ENCODE peak calls at places on chromosomes 13 and 19, in seven cellular contexts. V is stomach, E is transverse colon, B is upper lobe of left lung, G is A549, N is ovary, O is HepG2. W is an unnamed sample. For H3K9me3, the result is how much of the 10 kb centered on the place peaks cover.

GRCh38 chr19:40717880-40718773 is 1.2 kb downstream of the ITPKC start:
- DNase-seq in V (no peak), E (peak), B (peak), G (peak), N (peak), O (peak), W (peak)

GRCh38 chr19:41967056-41967783 is 8.1 kb upstream of the RABAC1 start:
- DNase-seq in V (no peak), E (no peak), B (peak), G (no peak), N (no peak), O (no peak), W (no peak)

GRCh38 chr13:109680288-109680687 is 106.1 kb downstream of the IRS2 start:
- DNase-seq in V (no peak), E (no peak), B (no peak), G (no peak), N (no peak), O (no peak), W (no peak)

GRCh38 chr13:35961461-35962220 is 169.5 kb downstream of the DCLK1 start:
- DNase-seq in V (no peak), E (no peak), B (no peak), G (no peak), N (no peak), O (no peak), W (no peak)

GRCh38 chr13:73765651-73766384 is 368.4 kb downstream of the KLF12 start:
- DNase-seq in V (peak), E (peak), B (no peak), G (no peak), N (peak), O (peak), W (peak)

GRCh38 chr19:18790566-18791314 is at the start of gene COMP:
- DNase-seq in V (no peak), E (no peak), B (peak), G (no peak), N (no peak), O (no peak), W (no peak)

GRCh38 chr13:72505376-72505775 is 222.1 kb downstream of the MZT1 start:
- DNase-seq in V (no peak), E (no peak), B (no peak), G (no peak), N (no peak), O (no peak), W (no peak)

GRCh38 chr13:74246398-74246975 is 112.3 kb upstream of the KLF12 start:
- DNase-seq in V (no peak), E (no peak), B (no peak), G (no peak), N (no peak), O (no peak), W (no peak)

GRCh38 chr13:96858133-96858826 is 136.0 kb downstream of the OXGR1 start:
- DNase-seq in V (no peak), E (no peak), B (no peak), G (no peak), N (no peak), O (no peak), W (no peak)

GRCh38 chr19:34556500-34556899 is 74.9 kb downstream of the WTIP start:
- DNase-seq in V (no peak), E (peak), B (no peak), G (no peak), N (no peak), O (peak), W (no peak)

GRCh38 chr19:45125975-45126493 is 33.1 kb downstream of the PPP1R37 start:
- DNase-seq in V (peak), E (peak), B (no peak), G (peak), N (no peak), O (peak), W (no peak)

GRCh38 chr19:21483589-21484170 is 21.7 kb upstream of the ZNF429 start:
- DNase-seq in V (peak), E (peak), B (peak), G (no peak), N (peak), O (no peak), W (peak)

GRCh38 chr13:77702364-77702763 is 4.9 kb downstream of the SLAIN1 start:
- DNase-seq in V (no peak), E (no peak), B (no peak), G (no peak), N (no peak), O (no peak), W (no peak)

GRCh38 chr13:33480561-33480960 is 195.0 kb upstream of the STARD13 start:
- DNase-seq in V (no peak), E (no peak), B (no peak), G (no peak), N (no peak), O (no peak), W (no peak)

GRCh38 chr19:45766919-45767346 is 2.1 kb downstream of the SIX5 start:
- DNase-seq in V (no peak), E (no peak), B (peak), G (no peak), N (no peak), O (no peak), W (no peak)

GRCh38 chr19:18763674-18764590 is 27.2 kb downstream of the COMP start:
- DNase-seq in V (no peak), E (no peak), B (peak), G (no peak), N (no peak), O (no peak), W (no peak)

GRCh38 chr19:45812297-45812696 is 2.8 kb downstream of the RSPH6A start:
- DNase-seq in V (no peak), E (no peak), B (no peak), G (no peak), N (no peak), O (no peak), W (no peak)

GRCh38 chr13:29081697-29082440 is 261.7 kb downstream of the MTUS2 start:
- DNase-seq in V (no peak), E (no peak), B (no peak), G (no peak), N (no peak), O (no peak), W (no peak)

GRCh38 chr13:30872685-30873443 is 33.2 kb upstream of the MEDAG start:
- DNase-seq in V (no peak), E (no peak), B (no peak), G (no peak), N (peak), O (peak), W (no peak)

GRCh38 chr19:54178581-54179261 is 5.8 kb upstream of the TMC4 start:
- DNase-seq in V (peak), E (no peak), B (no peak), G (no peak), N (no peak), O (no peak), W (no peak)

GRCh38 chr19:44626067-44626624 is 12.8 kb downstream of the IGSF23 start:
- DNase-seq in V (no peak), E (no peak), B (no peak), G (peak), N (no peak), O (peak), W (no peak)

GRCh38 chr19:4455742-4456565 is 1.6 kb downstream of the UBXN6 start:
- DNase-seq in V (no peak), E (peak), B (no peak), G (no peak), N (peak), O (peak), W (peak)

GRCh38 chr13:106350208-106350607 is 185.3 kb downstream of the EFNB2 start:
- DNase-seq in V (peak), E (peak), B (no peak), G (no peak), N (no peak), O (no peak), W (no peak)

GRCh38 chr13:33711441-33711840 is 106.5 kb upstream of the RFC3 start:
- DNase-seq in V (no peak), E (no peak), B (no peak), G (no peak), N (no peak), O (no peak), W (no peak)

GRCh38 chr19:17775245-17775927 is 19.6 kb upstream of the B3GNT3 start:
- DNase-seq in V (peak), E (peak), B (no peak), G (no peak), N (no peak), O (peak), W (peak)

GRCh38 chr13:20891768-20892167 is 10.8 kb downstream of the XPO4 start:
- DNase-seq in V (no peak), E (no peak), B (no peak), G (no peak), N (no peak), O (no peak), W (no peak)

GRCh38 chr13:50075619-50076097 is 60.4 kb downstream of the KCNRG start:
- DNase-seq in V (no peak), E (no peak), B (no peak), G (no peak), N (no peak), O (no peak), W (no peak)

GRCh38 chr13:26377038-26377437 is 123.1 kb downstream of the CDK8 start:
- DNase-seq in V (no peak), E (no peak), B (no peak), G (peak), N (no peak), O (peak), W (no peak)

GRCh38 chr13:113116871-113117271 is 5.7 kb upstream of the F10 start:
- DNase-seq in V (peak), E (no peak), B (no peak), G (no peak), N (no peak), O (no peak), W (no peak)

GRCh38 chr13:43054803-43055802 is 31.7 kb downstream of the DNAJC15 start:
- DNase-seq in V (no peak), E (no peak), B (no peak), G (no peak), N (peak), O (peak), W (no peak)

GRCh38 chr13:102798653-102799543 is at the start of the genes BIVM and POGLUT2:
- DNase-seq in V (peak), E (peak), B (peak), G (peak), N (peak), O (peak), W (peak)
- TF ChIP-seq EP300 in V (no peak), E (no peak), B (no peak), G (no peak), N (no peak), O (no peak), W (peak)

DNA sequence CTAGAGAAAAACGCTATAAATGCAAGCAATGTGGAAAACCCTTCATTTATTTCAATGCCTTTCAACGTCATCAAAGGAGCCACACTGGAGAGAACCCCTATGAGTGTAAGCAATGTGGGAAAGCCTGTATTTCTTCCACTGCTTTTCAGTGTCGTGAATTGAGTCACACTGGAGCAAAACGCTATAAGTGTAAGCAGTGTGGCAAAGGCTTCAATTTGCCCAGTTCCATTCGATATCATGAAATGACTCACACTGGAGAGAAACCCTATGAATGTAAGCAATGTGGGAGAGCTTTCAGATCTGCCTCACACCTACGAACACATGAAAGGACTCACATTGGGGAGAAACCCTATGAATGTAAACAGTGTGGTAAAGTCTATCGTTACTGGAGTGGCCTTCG is 27.4 kb downstream of the ZNF20 start:
- DNase-seq in V (no peak), E (no peak), B (no peak), G (no peak), N (no peak), O (peak), W (no peak)
- H3K9me3 ChIP-seq in V (half or more), E (under half), B (under half), G (under half), N (under half), O (under half), W (under half)

GRCh38 chr19:5828661-5829566 is 10.6 kb downstream of the FUT6 start:
- DNase-seq in V (peak), E (peak), B (peak), G (no peak), N (no peak), O (no peak), W (no peak)
- TF ChIP-seq EP300 in V (no peak), E (no peak), B (no peak), G (no peak), N (no peak), O (no peak), W (no peak)

GRCh38 chr19:29128203-29128602 is 84.7 kb downstream of the UQCRFS1 start:
- DNase-seq in V (no peak), E (no peak), B (no peak), G (no peak), N (no peak), O (no peak), W (no peak)
- H3K9me3 ChIP-seq in V (under half), E (under half), B (under half), G (under half), N (under half), O (half or more), W (under half)

DNA sequence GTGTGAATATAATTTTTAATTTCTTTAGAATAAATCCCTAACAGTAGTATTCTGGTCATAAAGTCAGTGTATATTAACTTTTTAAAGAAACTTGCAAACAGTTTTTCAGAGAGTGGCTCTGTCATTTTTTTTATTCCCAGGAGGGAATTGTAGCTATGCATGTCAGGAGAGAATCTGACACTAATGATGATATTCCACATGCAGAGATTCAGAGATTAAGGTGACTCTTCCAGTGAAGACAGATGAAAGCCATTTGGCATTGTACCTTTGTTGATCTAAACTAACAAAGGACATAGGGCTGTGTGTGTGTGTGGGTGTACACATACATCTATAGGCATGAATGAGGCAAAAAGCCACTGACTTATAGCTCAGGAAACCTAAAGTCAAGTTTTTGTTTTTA is 99.9 kb downstream of the TNFSF13B start:
- DNase-seq in V (no peak), E (no peak), B (no peak), G (no peak), N (no peak), O (no peak), W (no peak)
- TF ChIP-seq EP300 in V (no peak), E (no peak), B (no peak), G (no peak), N (no peak), O (no peak), W (no peak)

GRCh38 chr13:82566864-82567263 is 1315.4 kb downstream of the SLITRK1 start:
- DNase-seq in V (no peak), E (no peak), B (peak), G (no peak), N (no peak), O (no peak), W (no peak)

GRCh38 chr13:82565191-82565590 is 1317.1 kb downstream of the SLITRK1 start:
- DNase-seq in V (no peak), E (no peak), B (no peak), G (no peak), N (no peak), O (no peak), W (no peak)

DNA sequence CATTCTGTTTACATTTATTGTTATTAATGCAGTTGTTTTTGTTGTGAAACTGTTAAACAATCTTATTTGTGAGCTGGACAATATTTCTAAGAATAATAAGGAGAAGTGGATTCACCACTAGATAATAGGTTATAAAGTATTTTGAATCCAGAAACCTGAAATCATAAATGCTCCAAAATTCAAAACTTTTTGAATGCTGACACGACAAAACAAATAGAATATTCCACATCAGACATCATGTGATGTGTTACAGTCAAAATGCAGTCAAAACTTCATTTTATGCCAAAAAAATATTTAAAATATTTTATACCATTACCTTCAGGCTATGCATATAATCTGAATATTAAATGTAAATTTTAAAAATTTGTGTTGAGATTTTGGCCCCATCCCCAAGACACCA is 1321.4 kb downstream of the SLITRK1 start:
- DNase-seq in V (no peak), E (no peak), B (no peak), G (no peak), N (no peak), O (no peak), W (no peak)
- H3K9me3 ChIP-seq in V (under half), E (under half), B (under half), G (under half), N (under half), O (under half), W (under half)

W was measured in tibial nerve.